ENCODE peak calls at places on chromosomes 5 and 9, in seven cellular contexts. One of them, this sample, is unnamed.

GRCh38 chr5:9207820-9208418 is 338.0 kb downstream of the SEMA5A start:
- DNase-seq in tibial artery: no peak
- DNase-seq in cardiac muscle cell: peak; percentile 78
- DNase-seq in mucosa of descending colon: no peak
- DNase-seq in kidney: no peak
- DNase-seq in hepatocyte: peak; percentile 68
- DNase-seq in GM23338: peak; percentile 64
- DNase-seq in this sample: no peak

GRCh38 chr5:94469889-94470288 is 148.5 kb downstream of the KIAA0825 start:
- DNase-seq in tibial artery: no peak
- DNase-seq in mucosa of descending colon: no peak
- DNase-seq in hepatocyte: no peak
- DNase-seq in GM23338: no peak
- DNase-seq in kidney: no peak
- DNase-seq in cardiac muscle cell: peak; percentile 26
- DNase-seq in this sample: no peak

GRCh38 chr9:16496908-16497307 is 373.6 kb downstream of the BNC2 start:
- DNase-seq in kidney: no peak
- DNase-seq in mucosa of descending colon: no peak
- DNase-seq in hepatocyte: no peak
- DNase-seq in tibial artery: no peak
- DNase-seq in cardiac muscle cell: no peak
- DNase-seq in GM23338: peak; percentile 41
- DNase-seq in this sample: no peak

GRCh38 chr5:76785493-76785892 is 33.3 kb upstream of the F2RL1 start:
- DNase-seq in hepatocyte: peak; percentile 65
- DNase-seq in mucosa of descending colon: no peak
- DNase-seq in tibial artery: no peak
- DNase-seq in kidney: no peak
- DNase-seq in GM23338: no peak
- DNase-seq in cardiac muscle cell: no peak
- DNase-seq in this sample: no peak

GRCh38 chr5:170302729-170303501 is 5.3 kb upstream of the LCP2 start:
- DNase-seq in hepatocyte: no peak
- DNase-seq in kidney: peak; percentile 90
- DNase-seq in tibial artery: no peak
- DNase-seq in cardiac muscle cell: peak; percentile 63
- DNase-seq in GM23338: no peak
- DNase-seq in mucosa of descending colon: peak; percentile 52
- DNase-seq in this sample: peak; percentile 66

GRCh38 chr9:98818764-98819163 is 11.3 kb downstream of the GALNT12 start:
- DNase-seq in cardiac muscle cell: no peak
- DNase-seq in mucosa of descending colon: no peak
- DNase-seq in tibial artery: no peak
- DNase-seq in GM23338: no peak
- DNase-seq in hepatocyte: no peak
- DNase-seq in kidney: no peak
- DNase-seq in this sample: no peak

GRCh38 chr9:101235105-101235866 is 149.5 kb downstream of the BAAT start:
- DNase-seq in cardiac muscle cell: peak; percentile 48
- DNase-seq in hepatocyte: peak; percentile 45
- DNase-seq in kidney: no peak
- DNase-seq in mucosa of descending colon: no peak
- DNase-seq in GM23338: peak; percentile 81
- DNase-seq in tibial artery: no peak
- DNase-seq in this sample: no peak

GRCh38 chr9:115157245-115157674 is 39.3 kb upstream of the TNC start:
- DNase-seq in hepatocyte: peak; percentile 73
- DNase-seq in mucosa of descending colon: no peak
- DNase-seq in tibial artery: peak; percentile 72
- DNase-seq in GM23338: no peak
- DNase-seq in kidney: no peak
- DNase-seq in cardiac muscle cell: peak; percentile 78
- DNase-seq in this sample: no peak

GRCh38 chr9:127567898-127568617 is 44.0 kb upstream of the STXBP1 start:
- DNase-seq in kidney: peak; percentile 87
- DNase-seq in tibial artery: no peak
- DNase-seq in GM23338: peak; percentile 72
- DNase-seq in cardiac muscle cell: peak; percentile 27
- DNase-seq in mucosa of descending colon: peak; percentile 67
- DNase-seq in hepatocyte: peak; percentile 65
- DNase-seq in this sample: peak; percentile 42

GRCh38 chr9:76744336-76744735 is 19.9 kb upstream of the PCA3 start:
- DNase-seq in hepatocyte: no peak
- DNase-seq in mucosa of descending colon: no peak
- DNase-seq in cardiac muscle cell: no peak
- DNase-seq in tibial artery: no peak
- DNase-seq in kidney: no peak
- DNase-seq in GM23338: no peak
- DNase-seq in this sample: no peak

GRCh38 chr9:93902780-93903655 is 52.1 kb downstream of the BARX1 start:
- DNase-seq in tibial artery: peak; percentile 58
- DNase-seq in hepatocyte: no peak
- DNase-seq in cardiac muscle cell: no peak
- DNase-seq in GM23338: no peak
- DNase-seq in kidney: no peak
- DNase-seq in mucosa of descending colon: no peak
- DNase-seq in this sample: no peak

GRCh38 chr5:126490167-126490937 is 67.1 kb downstream of the GRAMD2B start:
- DNase-seq in GM23338: peak; percentile 56
- DNase-seq in cardiac muscle cell: no peak
- DNase-seq in tibial artery: no peak
- DNase-seq in mucosa of descending colon: no peak
- DNase-seq in kidney: no peak
- DNase-seq in hepatocyte: no peak
- DNase-seq in this sample: no peak

GRCh38 chr9:127457191-127457878 is 6.0 kb downstream of the LRSAM1 start:
- DNase-seq in mucosa of descending colon: no peak
- DNase-seq in GM23338: no peak
- DNase-seq in hepatocyte: no peak
- DNase-seq in kidney: no peak
- DNase-seq in cardiac muscle cell: no peak
- DNase-seq in tibial artery: no peak
- DNase-seq in this sample: no peak

GRCh38 chr5:171418316-171418981 is 998 bp upstream of the FGF18 start:
- DNase-seq in mucosa of descending colon: peak; percentile 85
- DNase-seq in GM23338: peak; percentile 92
- DNase-seq in kidney: peak; percentile 95
- DNase-seq in hepatocyte: peak; percentile 92
- DNase-seq in tibial artery: peak; percentile 89
- DNase-seq in cardiac muscle cell: peak; percentile 88
- DNase-seq in this sample: peak; percentile 85

GRCh38 chr9:35675204-35675603 is 1.5 kb downstream of the CA9 start:
- DNase-seq in mucosa of descending colon: no peak
- DNase-seq in GM23338: peak; percentile 72
- DNase-seq in hepatocyte: no peak
- DNase-seq in tibial artery: no peak
- DNase-seq in kidney: peak; percentile 27
- DNase-seq in cardiac muscle cell: no peak
- DNase-seq in this sample: no peak

GRCh38 chr9:122228191-122228905 is 409 bp downstream of the LHX6 start:
- DNase-seq in GM23338: peak; percentile 57
- DNase-seq in hepatocyte: no peak
- DNase-seq in cardiac muscle cell: no peak
- DNase-seq in mucosa of descending colon: no peak
- DNase-seq in tibial artery: no peak
- DNase-seq in kidney: peak; percentile 56
- DNase-seq in this sample: no peak

GRCh38 chr9:107647611-107648010 is 158.0 kb upstream of the KLF4 start:
- DNase-seq in GM23338: no peak
- DNase-seq in mucosa of descending colon: no peak
- DNase-seq in cardiac muscle cell: no peak
- DNase-seq in hepatocyte: no peak
- DNase-seq in tibial artery: no peak
- DNase-seq in kidney: no peak
- DNase-seq in this sample: no peak

GRCh38 chr5:149667084-149667826 is 62.9 kb upstream of the PPARGC1B start:
- DNase-seq in GM23338: peak; percentile 75
- DNase-seq in hepatocyte: peak; percentile 24
- DNase-seq in tibial artery: peak; percentile 23
- DNase-seq in cardiac muscle cell: peak; percentile 43
- DNase-seq in kidney: no peak
- DNase-seq in mucosa of descending colon: no peak
- DNase-seq in this sample: no peak

GRCh38 chr5:139419226-139419625 is 15.3 kb upstream of the SPATA24 start:
- DNase-seq in hepatocyte: no peak
- DNase-seq in kidney: no peak
- DNase-seq in GM23338: no peak
- DNase-seq in mucosa of descending colon: no peak
- DNase-seq in tibial artery: no peak
- DNase-seq in cardiac muscle cell: no peak
- DNase-seq in this sample: no peak

GRCh38 chr5:139417214-139417613 is 13.3 kb upstream of the SPATA24 start:
- DNase-seq in cardiac muscle cell: no peak
- DNase-seq in hepatocyte: no peak
- DNase-seq in mucosa of descending colon: no peak
- DNase-seq in kidney: no peak
- DNase-seq in tibial artery: peak; percentile 82
- DNase-seq in GM23338: no peak
- DNase-seq in this sample: peak; percentile 76

GRCh38 chr5:139422307-139422893 is 16.9 kb downstream of the DNAJC18 start:
- DNase-seq in hepatocyte: peak; percentile 73
- DNase-seq in tibial artery: no peak
- DNase-seq in kidney: no peak
- DNase-seq in cardiac muscle cell: peak; percentile 84
- DNase-seq in mucosa of descending colon: no peak
- DNase-seq in GM23338: peak; percentile 84
- DNase-seq in this sample: peak; percentile 61

GRCh38 chr5:139418804-139419203 is 14.9 kb upstream of the SPATA24 start:
- DNase-seq in hepatocyte: no peak
- DNase-seq in tibial artery: no peak
- DNase-seq in kidney: no peak
- DNase-seq in mucosa of descending colon: no peak
- DNase-seq in GM23338: no peak
- DNase-seq in cardiac muscle cell: no peak
- DNase-seq in this sample: peak; percentile 18

DNA sequence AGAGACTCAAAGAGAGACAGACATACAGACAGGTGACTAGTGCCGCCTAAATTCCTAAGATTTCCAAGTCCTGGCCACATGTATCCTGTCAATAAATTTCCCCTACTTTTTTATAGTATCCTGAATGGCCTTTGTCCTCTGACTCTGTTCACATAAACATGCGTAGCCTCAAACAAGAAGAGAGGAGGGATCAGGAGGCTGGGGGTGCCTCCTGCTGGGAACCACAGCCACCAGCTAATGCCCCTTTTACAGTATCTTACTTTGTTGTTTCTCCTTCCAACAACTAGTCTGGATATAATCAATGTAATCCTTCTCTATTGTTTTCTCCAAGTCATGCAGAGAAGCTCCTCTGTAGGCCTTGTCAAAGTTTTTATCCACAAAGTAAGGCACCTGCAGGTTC is 15.9 kb upstream of the SPATA24 start:
- DNase-seq in tibial artery: no peak
- DNase-seq in kidney: no peak
- DNase-seq in cardiac muscle cell: no peak
- DNase-seq in GM23338: no peak
- DNase-seq in hepatocyte: peak; percentile 43
- DNase-seq in mucosa of descending colon: no peak
- DNase-seq in this sample: no peak
- TF ChIP-seq CTCF in tibial artery: no peak
- TF ChIP-seq CTCF in kidney: no peak
- TF ChIP-seq CTCF in cardiac muscle cell: no peak
- TF ChIP-seq CTCF in GM23338: no peak
- TF ChIP-seq CTCF in hepatocyte: peak; percentile 22
- TF ChIP-seq CTCF in mucosa of descending colon: no peak
- TF ChIP-seq CTCF in this sample: peak; percentile 34

GRCh38 chr5:30325795-30326194 is 867.7 kb upstream of the CDH6 start:
- DNase-seq in tibial artery: no peak
- DNase-seq in hepatocyte: no peak
- DNase-seq in GM23338: no peak
- DNase-seq in cardiac muscle cell: no peak
- DNase-seq in mucosa of descending colon: no peak
- DNase-seq in kidney: no peak
- DNase-seq in this sample: no peak

DNA sequence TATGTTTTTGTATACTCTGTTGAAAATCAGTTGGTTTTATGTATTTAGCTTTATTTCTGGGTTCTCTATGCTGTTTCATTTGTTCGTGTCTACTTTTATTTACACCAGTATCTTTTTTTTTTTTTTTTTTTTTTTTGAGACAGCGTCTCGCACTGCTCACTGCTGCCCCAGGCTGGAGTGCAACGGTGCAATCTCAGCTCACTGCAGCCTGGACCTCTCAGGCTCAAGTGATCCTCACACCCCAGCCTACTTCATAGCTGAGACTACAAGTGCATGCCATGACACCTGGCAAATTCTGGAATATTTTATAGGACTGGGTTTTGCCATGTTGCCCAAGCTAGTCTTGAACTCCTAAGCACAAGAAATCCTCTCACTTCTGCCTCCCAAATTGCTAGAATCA is 869.4 kb upstream of the CDH6 start:
- DNase-seq in hepatocyte: no peak
- DNase-seq in tibial artery: no peak
- DNase-seq in mucosa of descending colon: no peak
- DNase-seq in cardiac muscle cell: no peak
- DNase-seq in kidney: no peak
- DNase-seq in GM23338: peak; percentile 31
- DNase-seq in this sample: no peak
- H3K4me3 ChIP-seq in hepatocyte: no peak overlapping the region
- H3K4me3 ChIP-seq in tibial artery: no peak overlapping the region
- H3K4me3 ChIP-seq in mucosa of descending colon: no peak overlapping the region
- H3K4me3 ChIP-seq in cardiac muscle cell: no peak overlapping the region
- H3K4me3 ChIP-seq in kidney: no peak overlapping the region
- H3K4me3 ChIP-seq in GM23338: no peak overlapping the region
- H3K4me3 ChIP-seq in this sample: no peak overlapping the region

GRCh38 chr5:113271015-113271414 is 163.8 kb downstream of the TSSK1B start:
- DNase-seq in kidney: no peak
- DNase-seq in GM23338: no peak
- DNase-seq in tibial artery: no peak
- DNase-seq in mucosa of descending colon: no peak
- DNase-seq in hepatocyte: no peak
- DNase-seq in cardiac muscle cell: peak; percentile 53
- DNase-seq in this sample: no peak
- H3K4me1 ChIP-seq in kidney: peaks cover 17% of the 10 kb centered on the region
- H3K4me1 ChIP-seq in GM23338: peaks cover 78% of the 10 kb centered on the region
- H3K4me1 ChIP-seq in tibial artery: peaks cover 4% of the 10 kb centered on the region
- H3K4me1 ChIP-seq in mucosa of descending colon: no peaks in the 10 kb centered on the region
- H3K4me1 ChIP-seq in hepatocyte: peaks cover 37% of the 10 kb centered on the region
- H3K4me1 ChIP-seq in cardiac muscle cell: peaks cover 35% of the 10 kb centered on the region
- H3K4me1 ChIP-seq in this sample: peaks cover 52% of the 10 kb centered on the region

GRCh38 chr5:132489051-132489770 is 1.4 kb downstream of the IRF1 start:
- DNase-seq in tibial artery: peak; percentile 64
- DNase-seq in mucosa of descending colon: no peak
- DNase-seq in GM23338: no peak
- DNase-seq in hepatocyte: peak; percentile 6
- DNase-seq in cardiac muscle cell: no peak
- DNase-seq in kidney: no peak
- DNase-seq in this sample: no peak

GRCh38 chr5:132491368-132492364 is 1.1 kb upstream of the IRF1 start:
- DNase-seq in hepatocyte: peak; percentile 7
- DNase-seq in GM23338: peak; percentile 54
- DNase-seq in mucosa of descending colon: no peak
- DNase-seq in cardiac muscle cell: no peak
- DNase-seq in kidney: no peak
- DNase-seq in tibial artery: peak; percentile 66
- DNase-seq in this sample: no peak

GRCh38 chr5:132490484-132491367 is at the start of gene IRF1:
- DNase-seq in hepatocyte: peak; percentile 97
- DNase-seq in GM23338: peak; percentile 96
- DNase-seq in mucosa of descending colon: peak; percentile 98
- DNase-seq in cardiac muscle cell: peak; percentile 98
- DNase-seq in tibial artery: peak; percentile 99
- DNase-seq in kidney: peak; percentile 99
- DNase-seq in this sample: peak; percentile 96

GRCh38 chr5:132488590-132488989 is 2.0 kb downstream of the IRF1 start:
- DNase-seq in GM23338: no peak
- DNase-seq in kidney: no peak
- DNase-seq in mucosa of descending colon: no peak
- DNase-seq in hepatocyte: peak; percentile 1
- DNase-seq in tibial artery: no peak
- DNase-seq in cardiac muscle cell: no peak
- DNase-seq in this sample: no peak

GRCh38 chr5:132489871-132490483 is 596 bp downstream of the IRF1 start:
- DNase-seq in mucosa of descending colon: peak; percentile 78
- DNase-seq in kidney: peak; percentile 91
- DNase-seq in cardiac muscle cell: peak; percentile 57
- DNase-seq in tibial artery: peak; percentile 83
- DNase-seq in hepatocyte: peak; percentile 72
- DNase-seq in GM23338: peak; percentile 68
- DNase-seq in this sample: peak; percentile 50
- TF ChIP-seq CTCF in mucosa of descending colon: no peak
- TF ChIP-seq CTCF in kidney: peak; percentile 19
- TF ChIP-seq CTCF in cardiac muscle cell: peak; percentile 16
- TF ChIP-seq CTCF in tibial artery: peak; percentile 14
- TF ChIP-seq CTCF in hepatocyte: no peak
- TF ChIP-seq CTCF in GM23338: no peak
- TF ChIP-seq CTCF in this sample: peak; percentile 44